ENCODE peak calls at places on chromosomes 13 and 19, in four cellular contexts. M is left lung, E is right lobe of liver, Q is RWPE1. X is an unnamed sample.

GRCh38 chr13:46982856-46983582 is 86.2 kb upstream of the HTR2A start:
- DNase-seq in M (no peak), E (no peak), Q (no peak), X (no peak)

GRCh38 chr19:13062317-13062716 is 40.3 kb downstream of the LYL1 start:
- DNase-seq in M (no peak), E (no peak), Q (no peak), X (no peak)

GRCh38 chr19:42397315-42398166 is 7.4 kb upstream of the CNFN start:
- DNase-seq in M (no peak), E (no peak), Q (no peak), X (no peak)

GRCh38 chr19:46394398-46394797 is 19.0 kb downstream of the CCDC8 start:
- DNase-seq in M (no peak), E (no peak), Q (no peak), X (no peak)

GRCh38 chr13:53174550-53174949 is 145.9 kb downstream of the OLFM4 start:
- DNase-seq in M (no peak), E (no peak), Q (no peak), X (no peak)

GRCh38 chr13:108200781-108201398 is 14.4 kb downstream of the LIG4 start:
- DNase-seq in M (no peak), E (no peak), Q (peak; percentile 43), X (no peak)

GRCh38 chr13:40440990-40441820 is 225.2 kb downstream of the FOXO1 start:
- DNase-seq in M (no peak), E (peak; percentile 96), Q (peak; percentile 44), X (no peak)

GRCh38 chr13:110971486-110971885 is 56.6 kb upstream of the ANKRD10 start:
- DNase-seq in M (no peak), E (no peak), Q (no peak), X (no peak)

GRCh38 chr19:2142173-2142829 is 9.1 kb downstream of the AP3D1 start:
- DNase-seq in M (no peak), E (no peak), Q (no peak), X (no peak)

GRCh38 chr19:13018037-13018914 is 23.0 kb downstream of the NFIX start:
- DNase-seq in M (peak; percentile 78), E (no peak), Q (no peak), X (no peak)

GRCh38 chr13:113405481-113406300 is 41.8 kb upstream of the GRTP1 start:
- DNase-seq in M (peak; percentile 61), E (peak; percentile 35), Q (no peak), X (no peak)

GRCh38 chr13:30103161-30103858 is 204.0 kb downstream of the KATNAL1 start:
- DNase-seq in M (no peak), E (no peak), Q (no peak), X (no peak)

GRCh38 chr13:39586142-39586541 is 16.9 kb downstream of the LHFPL6 start:
- DNase-seq in M (no peak), E (no peak), Q (no peak), X (no peak)

GRCh38 chr13:22325761-22326160 is 654.9 kb downstream of the FGF9 start:
- DNase-seq in M (no peak), E (no peak), Q (no peak), X (no peak)

GRCh38 chr19:35718345-35719041 is 690 bp downstream of the KMT2B start:
- DNase-seq in M (peak; percentile 88), E (peak; percentile 66), Q (no peak), X (no peak)

GRCh38 chr13:74620711-74621110 is 486.5 kb upstream of the KLF12 start:
- DNase-seq in M (no peak), E (no peak), Q (no peak), X (no peak)

DNA sequence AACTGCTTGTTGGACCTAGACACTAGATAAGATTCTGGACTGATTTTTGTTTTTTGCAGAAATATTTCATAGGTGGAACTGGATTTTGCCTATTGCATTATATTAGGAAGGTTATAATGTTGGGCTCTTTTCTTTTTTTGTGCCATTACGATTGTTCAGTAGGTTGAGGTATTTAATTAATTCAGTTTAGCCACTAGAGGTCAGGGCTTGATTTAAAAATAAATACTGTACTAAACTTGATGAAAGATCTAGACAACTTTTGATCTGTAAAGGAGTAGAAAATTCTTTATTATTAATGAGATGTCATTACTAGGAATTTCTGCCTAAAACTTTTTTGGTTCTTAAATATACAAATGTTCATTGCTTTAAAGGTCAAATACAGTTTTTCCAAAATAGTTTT is 15.2 kb upstream of the SUPT20H start:
- DNase-seq in M (no peak), E (no peak), Q (peak; percentile 14), X (no peak)
- TF ChIP-seq CTCF in M (peak; percentile 18), E (peak; percentile 48), Q (peak; percentile 59), X (peak; percentile 54)

GRCh38 chr19:4063369-4064072 is 3.2 kb downstream of the ZBTB7A start:
- DNase-seq in M (peak; percentile 66), E (no peak), Q (no peak), X (no peak)
- TF ChIP-seq CTCF in M (no peak), E (peak; percentile 17), Q (no peak), X (no peak)

GRCh38 chr13:42137856-42138537 is 89.5 kb downstream of the DGKH start:
- DNase-seq in M (no peak), E (no peak), Q (no peak), X (no peak)

GRCh38 chr13:42140494-42140893 is 92.0 kb downstream of the DGKH start:
- DNase-seq in M (no peak), E (no peak), Q (no peak), X (no peak)

GRCh38 chr13:42136518-42136917 is 88.1 kb downstream of the DGKH start:
- DNase-seq in M (no peak), E (no peak), Q (no peak), X (no peak)
- TF ChIP-seq CTCF in M (no peak), E (no peak), Q (no peak), X (no peak)

DNA sequence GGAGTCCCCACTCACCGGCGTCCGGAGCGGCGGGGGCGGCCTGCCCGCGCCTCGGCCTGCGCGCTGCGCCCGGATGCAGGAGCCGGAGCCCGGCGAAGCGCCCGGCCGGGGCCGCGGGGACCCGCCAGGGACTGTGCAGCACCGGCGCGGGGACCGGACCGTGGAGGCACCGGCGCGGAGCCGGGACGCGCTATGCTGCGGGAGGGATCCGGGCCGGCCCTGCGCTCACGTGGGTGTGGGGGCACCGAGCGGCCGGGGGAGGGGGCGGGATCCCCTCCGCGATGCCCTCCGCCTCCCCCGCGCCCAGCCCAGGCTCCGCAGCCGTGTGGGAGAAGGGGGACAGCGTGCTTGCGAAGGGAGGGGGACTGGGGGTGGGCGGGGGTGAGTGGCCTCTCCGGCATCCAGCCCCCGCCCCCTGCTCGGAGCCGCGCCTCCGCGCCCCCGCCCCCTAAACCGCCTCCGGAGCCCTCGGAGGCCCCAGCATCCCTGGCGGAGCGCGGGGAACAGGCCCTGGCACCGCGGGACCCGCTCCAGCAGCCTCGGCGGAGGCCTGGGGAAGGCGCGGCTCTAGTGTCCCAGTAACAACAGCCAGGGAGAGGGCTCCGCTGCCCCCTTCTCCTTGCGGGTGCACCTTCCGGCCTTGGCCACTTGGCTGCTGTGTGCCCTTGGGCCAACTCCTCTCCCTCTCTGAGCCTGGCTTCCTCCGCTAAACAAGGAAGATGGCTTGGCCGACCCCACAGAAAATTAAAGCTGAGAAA is at the start of gene SLC1A6:
- DNase-seq in M (no peak), E (no peak), Q (no peak), X (no peak)
- TF ChIP-seq CTCF in M (no peak), E (no peak), Q (no peak), X (no peak)

GRCh38 chr19:38486731-38487336 is 53.3 kb downstream of the RYR1 start:
- DNase-seq in M (no peak), E (no peak), Q (no peak), X (no peak)
- TF ChIP-seq CTCF in M (no peak), E (no peak), Q (no peak), X (no peak)

GRCh38 chr19:52451241-52451640 is 2.1 kb upstream of the ZNF578 start:
- DNase-seq in M (no peak), E (no peak), Q (no peak), X (no peak)

GRCh38 chr19:52453324-52454094 is at the start of gene ZNF578:
- DNase-seq in M (peak; percentile 80), E (peak; percentile 46), Q (peak; percentile 13), X (no peak)
- TF ChIP-seq CTCF in M (no peak), E (no peak), Q (no peak), X (no peak)

DNA sequence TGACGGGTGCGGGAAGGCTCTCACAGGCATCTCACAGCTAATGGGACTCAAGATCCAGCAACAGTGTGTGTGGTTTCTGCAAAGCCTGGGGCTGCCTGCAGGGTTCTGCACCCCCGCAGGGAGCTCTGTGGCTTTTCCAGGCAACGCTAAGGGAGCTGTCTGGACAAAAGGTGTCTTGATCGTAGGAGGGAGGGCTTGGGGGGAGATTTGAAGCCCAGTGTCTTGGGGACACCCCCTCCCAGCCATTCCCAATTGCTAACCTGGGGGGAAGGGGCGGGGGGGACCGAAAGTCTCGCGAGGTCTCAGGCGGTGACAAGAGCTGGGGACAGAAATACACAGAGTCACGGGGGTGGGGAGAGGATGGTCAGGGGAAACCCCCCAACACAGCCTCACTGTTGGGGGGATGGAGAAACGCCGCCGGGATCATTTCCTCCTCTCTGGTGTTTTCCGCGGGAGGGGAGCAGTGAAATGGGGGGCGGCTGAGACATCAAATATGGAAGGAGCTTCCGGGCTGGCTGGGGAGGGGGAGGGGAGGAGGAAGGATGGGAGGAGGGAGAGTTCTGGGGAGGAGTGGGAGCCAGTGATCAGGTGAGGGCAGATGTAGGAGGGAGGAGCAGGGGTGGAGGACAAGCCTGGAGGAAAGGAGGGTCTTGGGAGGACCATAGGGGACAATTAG is 13.3 kb downstream of the KCNC3 start:
- DNase-seq in M (peak; percentile 50), E (no peak), Q (no peak), X (no peak)
- TF ChIP-seq CTCF in M (no peak), E (no peak), Q (no peak), X (no peak)

GRCh38 chr19:48332662-48333466 is 7.5 kb downstream of the EMP3 start:
- DNase-seq in M (peak; percentile 93), E (peak; percentile 89), Q (peak; percentile 97), X (peak; percentile 92)

GRCh38 chr19:48330012-48330681 is 4.8 kb downstream of the EMP3 start:
- DNase-seq in M (peak; percentile 90), E (peak; percentile 86), Q (no peak), X (no peak)

GRCh38 chr19:48329167-48329891 is 4.0 kb downstream of the EMP3 start:
- DNase-seq in M (peak; percentile 36), E (no peak), Q (peak; percentile 51), X (no peak)

GRCh38 chr19:48332351-48332661 is 7.0 kb downstream of the EMP3 start:
- DNase-seq in M (no peak), E (no peak), Q (no peak), X (no peak)

GRCh38 chr19:48333467-48334384 is 8.4 kb downstream of the EMP3 start:
- DNase-seq in M (peak; percentile 99), E (peak; percentile 88), Q (peak; percentile 74), X (peak; percentile 92)
- TF ChIP-seq CTCF in M (peak; percentile 79), E (peak; percentile 54), Q (peak; percentile 75), X (peak; percentile 84)

GRCh38 chr19:18437481-18438330 is at the start of gene ISYNA1:
- DNase-seq in M (no peak), E (no peak), Q (no peak), X (no peak)

GRCh38 chr19:18438331-18439024 is 545 bp upstream of the ISYNA1 start:
- DNase-seq in M (no peak), E (no peak), Q (no peak), X (no peak)

GRCh38 chr19:18435848-18436631 is 1.9 kb downstream of the ISYNA1 start:
- DNase-seq in M (no peak), E (no peak), Q (no peak), X (no peak)

GRCh38 chr19:18435185-18435841 is 2.6 kb downstream of the ISYNA1 start:
- DNase-seq in M (no peak), E (no peak), Q (no peak), X (no peak)

GRCh38 chr19:18436651-18437478 is 1.1 kb downstream of the ISYNA1 start:
- DNase-seq in M (no peak), E (peak; percentile 80), Q (no peak), X (peak; percentile 94)
- TF ChIP-seq CTCF in M (no peak), E (no peak), Q (no peak), X (peak; percentile 34)